ENCODE peak calls at places on chromosomes 11 and 22, in eight cellular contexts. H, T, F, E, Q, M, O and Z are unnamed samples.

GRCh38 chr11:117595440-117595839 is 201.6 kb downstream of the DSCAML1 start:
- DNase-seq in H (no peak), T (no peak), F (no peak), E (no peak), Q (no peak), M (no peak), O (no peak), Z (no peak)

GRCh38 chr22:32870474-32870873 is 69.0 kb downstream of the TIMP3 start:
- DNase-seq in H (no peak), T (no peak), F (no peak), E (no peak), Q (no peak), M (no peak), O (no peak), Z (no peak)

GRCh38 chr11:113147249-113147648 is 167.1 kb upstream of the TTC12 start:
- DNase-seq in H (no peak), T (peak; percentile 94), F (no peak), E (no peak), Q (no peak), M (no peak), O (no peak), Z (peak; percentile 12)

GRCh38 chr11:124570160-124570559 is 363 bp downstream of the OR8A1 start:
- DNase-seq in H (no peak), T (no peak), F (no peak), E (no peak), Q (no peak), M (no peak), O (no peak), Z (no peak)

GRCh38 chr11:13337986-13338436 is 60.4 kb downstream of the BMAL1 start:
- DNase-seq in H (no peak), T (no peak), F (no peak), E (no peak), Q (no peak), M (peak; percentile 87), O (no peak), Z (no peak)

GRCh38 chr11:109306322-109306721 is 115.7 kb upstream of the C11orf87 start:
- DNase-seq in H (no peak), T (no peak), F (no peak), E (no peak), Q (no peak), M (peak; percentile 44), O (no peak), Z (no peak)

GRCh38 chr22:48753381-48753730 is 1074.3 kb downstream of the BRD1 start:
- DNase-seq in H (peak; percentile 2), T (no peak), F (no peak), E (no peak), Q (no peak), M (no peak), O (no peak), Z (no peak)

GRCh38 chr22:45977003-45977395 is at the start of gene WNT7B:
- DNase-seq in H (peak; percentile 58), T (no peak), F (no peak), E (no peak), Q (no peak), M (no peak), O (no peak), Z (no peak)

GRCh38 chr11:44171518-44171917 is 76.0 kb downstream of the EXT2 start:
- DNase-seq in H (no peak), T (no peak), F (no peak), E (no peak), Q (no peak), M (peak; percentile 29), O (no peak), Z (no peak)

GRCh38 chr11:6498121-6498520 is 1.0 kb downstream of the DNHD1 start:
- DNase-seq in H (no peak), T (no peak), F (no peak), E (no peak), Q (no peak), M (peak; percentile 67), O (no peak), Z (no peak)

GRCh38 chr11:130213979-130214281 is 54.3 kb downstream of the ST14 start:
- DNase-seq in H (no peak), T (no peak), F (no peak), E (no peak), Q (no peak), M (no peak), O (no peak), Z (no peak)

GRCh38 chr11:95764267-95764898 is 25.2 kb downstream of the FAM76B start:
- DNase-seq in H (no peak), T (peak; percentile 66), F (no peak), E (no peak), Q (peak; percentile 23), M (peak; percentile 60), O (no peak), Z (no peak)

GRCh38 chr11:63833048-63833447 is 5.9 kb upstream of the MARK2 start:
- DNase-seq in H (no peak), T (no peak), F (no peak), E (no peak), Q (no peak), M (no peak), O (no peak), Z (no peak)

GRCh38 chr11:104852811-104853210 is 45.4 kb downstream of the CASP12 start:
- DNase-seq in H (no peak), T (no peak), F (no peak), E (no peak), Q (no peak), M (peak; percentile 38), O (no peak), Z (no peak)

GRCh38 chr22:38955926-38956325 is 1.5 kb upstream of the APOBEC3A start:
- DNase-seq in H (no peak), T (no peak), F (no peak), E (no peak), Q (no peak), M (no peak), O (no peak), Z (no peak)

GRCh38 chr11:65121447-65121864 is 478 bp downstream of the FAU start:
- DNase-seq in H (no peak), T (no peak), F (peak; percentile 28), E (no peak), Q (no peak), M (no peak), O (no peak), Z (no peak)